ENCODE peak calls at places on chromosomes 12 and 14, in seven cellular contexts. One of them, this sample, is unnamed.

GRCh38 chr12:70451528-70451927 is 85.4 kb downstream of the KCNMB4 start:
- DNase-seq in type B pancreatic cell: no peak
- DNase-seq in sciatic nerve: no peak
- DNase-seq in HuH-7.5: no peak
- DNase-seq in activated CD8-positive, alpha-beta T cell treated with anti-CD3 and anti-CD28 coated beads, Interleukin-2, amount 10 ng/mL, durations not matched to agents 7 days and 5 days: no peak
- DNase-seq in NB4: no peak
- DNase-seq in M059J: no peak
- DNase-seq in this sample: no peak

GRCh38 chr12:30996255-30996654 is 69.7 kb downstream of the TSPAN11 start:
- DNase-seq in type B pancreatic cell: no peak
- DNase-seq in sciatic nerve: no peak
- DNase-seq in HuH-7.5: no peak
- DNase-seq in activated CD8-positive, alpha-beta T cell treated with anti-CD3 and anti-CD28 coated beads, Interleukin-2, amount 10 ng/mL, durations not matched to agents 7 days and 5 days: no peak
- DNase-seq in NB4: no peak
- DNase-seq in M059J: peak; percentile 78
- DNase-seq in this sample: no peak

GRCh38 chr14:74571441-74571841 is 40.6 kb downstream of the LTBP2 start:
- DNase-seq in type B pancreatic cell: no peak
- DNase-seq in sciatic nerve: no peak
- DNase-seq in HuH-7.5: no peak
- DNase-seq in activated CD8-positive, alpha-beta T cell treated with anti-CD3 and anti-CD28 coated beads, Interleukin-2, amount 10 ng/mL, durations not matched to agents 7 days and 5 days: no peak
- DNase-seq in NB4: no peak
- DNase-seq in M059J: peak; percentile 36
- DNase-seq in this sample: no peak

GRCh38 chr12:6779667-6780459 is 7.5 kb downstream of the LAG3 start:
- DNase-seq in type B pancreatic cell: no peak
- DNase-seq in sciatic nerve: no peak
- DNase-seq in HuH-7.5: peak; percentile 23
- DNase-seq in activated CD8-positive, alpha-beta T cell treated with anti-CD3 and anti-CD28 coated beads, Interleukin-2, amount 10 ng/mL, durations not matched to agents 7 days and 5 days: no peak
- DNase-seq in NB4: no peak
- DNase-seq in M059J: no peak
- DNase-seq in this sample: no peak

GRCh38 chr12:53617700-53618099 is 8.5 kb downstream of the ATF7 start:
- DNase-seq in type B pancreatic cell: no peak
- DNase-seq in sciatic nerve: no peak
- DNase-seq in HuH-7.5: no peak
- DNase-seq in activated CD8-positive, alpha-beta T cell treated with anti-CD3 and anti-CD28 coated beads, Interleukin-2, amount 10 ng/mL, durations not matched to agents 7 days and 5 days: no peak
- DNase-seq in NB4: no peak
- DNase-seq in M059J: no peak
- DNase-seq in this sample: no peak

GRCh38 chr14:90697577-90698206 is 118.5 kb downstream of the TTC7B start:
- DNase-seq in type B pancreatic cell: peak; percentile 79
- DNase-seq in sciatic nerve: peak; percentile 92
- DNase-seq in HuH-7.5: peak; percentile 46
- DNase-seq in activated CD8-positive, alpha-beta T cell treated with anti-CD3 and anti-CD28 coated beads, Interleukin-2, amount 10 ng/mL, durations not matched to agents 7 days and 5 days: peak; percentile 82
- DNase-seq in NB4: peak; percentile 83
- DNase-seq in M059J: peak; percentile 64
- DNase-seq in this sample: peak; percentile 59

GRCh38 chr12:113302925-113303640 is 31.8 kb downstream of the SLC8B1 start:
- DNase-seq in type B pancreatic cell: no peak
- DNase-seq in sciatic nerve: no peak
- DNase-seq in HuH-7.5: no peak
- DNase-seq in activated CD8-positive, alpha-beta T cell treated with anti-CD3 and anti-CD28 coated beads, Interleukin-2, amount 10 ng/mL, durations not matched to agents 7 days and 5 days: peak; percentile 54
- DNase-seq in NB4: peak; percentile 79
- DNase-seq in M059J: no peak
- DNase-seq in this sample: peak; percentile 59

GRCh38 chr14:102473559-102473958 is 36.0 kb downstream of the ANKRD9 start:
- DNase-seq in type B pancreatic cell: no peak
- DNase-seq in sciatic nerve: no peak
- DNase-seq in HuH-7.5: no peak
- DNase-seq in activated CD8-positive, alpha-beta T cell treated with anti-CD3 and anti-CD28 coated beads, Interleukin-2, amount 10 ng/mL, durations not matched to agents 7 days and 5 days: no peak
- DNase-seq in NB4: no peak
- DNase-seq in M059J: no peak
- DNase-seq in this sample: no peak

GRCh38 chr12:29608581-29608980 is 111.1 kb upstream of the OVCH1 start:
- DNase-seq in type B pancreatic cell: no peak
- DNase-seq in sciatic nerve: no peak
- DNase-seq in HuH-7.5: no peak
- DNase-seq in activated CD8-positive, alpha-beta T cell treated with anti-CD3 and anti-CD28 coated beads, Interleukin-2, amount 10 ng/mL, durations not matched to agents 7 days and 5 days: no peak
- DNase-seq in NB4: no peak
- DNase-seq in M059J: no peak
- DNase-seq in this sample: no peak

GRCh38 chr12:1544991-1545700 is 49.2 kb downstream of the FBXL14 start:
- DNase-seq in type B pancreatic cell: no peak
- DNase-seq in sciatic nerve: no peak
- DNase-seq in HuH-7.5: peak; percentile 29
- DNase-seq in activated CD8-positive, alpha-beta T cell treated with anti-CD3 and anti-CD28 coated beads, Interleukin-2, amount 10 ng/mL, durations not matched to agents 7 days and 5 days: no peak
- DNase-seq in NB4: peak; percentile 60
- DNase-seq in M059J: peak; percentile 42
- DNase-seq in this sample: no peak

GRCh38 chr14:90828642-90829487 is 12.6 kb upstream of the TTC7B start:
- DNase-seq in type B pancreatic cell: no peak
- DNase-seq in sciatic nerve: no peak
- DNase-seq in HuH-7.5: no peak
- DNase-seq in activated CD8-positive, alpha-beta T cell treated with anti-CD3 and anti-CD28 coated beads, Interleukin-2, amount 10 ng/mL, durations not matched to agents 7 days and 5 days: peak; percentile 55
- DNase-seq in NB4: peak; percentile 61
- DNase-seq in M059J: no peak
- DNase-seq in this sample: no peak

GRCh38 chr12:107843351-107844311 is 69.1 kb downstream of the ASCL4 start:
- DNase-seq in type B pancreatic cell: no peak
- DNase-seq in sciatic nerve: no peak
- DNase-seq in HuH-7.5: no peak
- DNase-seq in activated CD8-positive, alpha-beta T cell treated with anti-CD3 and anti-CD28 coated beads, Interleukin-2, amount 10 ng/mL, durations not matched to agents 7 days and 5 days: no peak
- DNase-seq in NB4: no peak
- DNase-seq in M059J: no peak
- DNase-seq in this sample: peak; percentile 10

GRCh38 chr14:76775695-76776305 is 14.5 kb downstream of the VASH1 start:
- DNase-seq in type B pancreatic cell: no peak
- DNase-seq in sciatic nerve: peak; percentile 55
- DNase-seq in HuH-7.5: no peak
- DNase-seq in activated CD8-positive, alpha-beta T cell treated with anti-CD3 and anti-CD28 coated beads, Interleukin-2, amount 10 ng/mL, durations not matched to agents 7 days and 5 days: no peak
- DNase-seq in NB4: no peak
- DNase-seq in M059J: no peak
- DNase-seq in this sample: no peak

GRCh38 chr14:47194051-47194450 is 481.4 kb downstream of the MDGA2 start:
- DNase-seq in type B pancreatic cell: no peak
- DNase-seq in sciatic nerve: no peak
- DNase-seq in HuH-7.5: no peak
- DNase-seq in activated CD8-positive, alpha-beta T cell treated with anti-CD3 and anti-CD28 coated beads, Interleukin-2, amount 10 ng/mL, durations not matched to agents 7 days and 5 days: no peak
- DNase-seq in NB4: no peak
- DNase-seq in M059J: no peak
- DNase-seq in this sample: no peak

GRCh38 chr14:68894802-68895201 is 84.3 kb downstream of the ACTN1 start:
- DNase-seq in type B pancreatic cell: no peak
- DNase-seq in sciatic nerve: no peak
- DNase-seq in HuH-7.5: no peak
- DNase-seq in activated CD8-positive, alpha-beta T cell treated with anti-CD3 and anti-CD28 coated beads, Interleukin-2, amount 10 ng/mL, durations not matched to agents 7 days and 5 days: no peak
- DNase-seq in NB4: no peak
- DNase-seq in M059J: peak; percentile 31
- DNase-seq in this sample: no peak

GRCh38 chr14:67457782-67458181 is 30.7 kb downstream of the TMEM229B start:
- DNase-seq in type B pancreatic cell: no peak
- DNase-seq in sciatic nerve: no peak
- DNase-seq in HuH-7.5: no peak
- DNase-seq in activated CD8-positive, alpha-beta T cell treated with anti-CD3 and anti-CD28 coated beads, Interleukin-2, amount 10 ng/mL, durations not matched to agents 7 days and 5 days: no peak
- DNase-seq in NB4: no peak
- DNase-seq in M059J: peak; percentile 54
- DNase-seq in this sample: no peak

GRCh38 chr14:23409475-23409874 is 1.4 kb upstream of the MYH6 start:
- DNase-seq in type B pancreatic cell: no peak
- DNase-seq in sciatic nerve: no peak
- DNase-seq in HuH-7.5: no peak
- DNase-seq in activated CD8-positive, alpha-beta T cell treated with anti-CD3 and anti-CD28 coated beads, Interleukin-2, amount 10 ng/mL, durations not matched to agents 7 days and 5 days: no peak
- DNase-seq in NB4: no peak
- DNase-seq in M059J: no peak
- DNase-seq in this sample: no peak

GRCh38 chr12:115763376-115763775 is 514.1 kb downstream of the MED13L start:
- DNase-seq in type B pancreatic cell: no peak
- DNase-seq in sciatic nerve: no peak
- DNase-seq in HuH-7.5: no peak
- DNase-seq in activated CD8-positive, alpha-beta T cell treated with anti-CD3 and anti-CD28 coated beads, Interleukin-2, amount 10 ng/mL, durations not matched to agents 7 days and 5 days: no peak
- DNase-seq in NB4: no peak
- DNase-seq in M059J: peak; percentile 32
- DNase-seq in this sample: no peak

GRCh38 chr12:94247256-94247655 is 98.9 kb downstream of the PLXNC1 start:
- DNase-seq in type B pancreatic cell: no peak
- DNase-seq in sciatic nerve: no peak
- DNase-seq in HuH-7.5: no peak
- DNase-seq in activated CD8-positive, alpha-beta T cell treated with anti-CD3 and anti-CD28 coated beads, Interleukin-2, amount 10 ng/mL, durations not matched to agents 7 days and 5 days: no peak
- DNase-seq in NB4: peak; percentile 76
- DNase-seq in M059J: no peak
- DNase-seq in this sample: no peak

GRCh38 chr14:97401714-97402113 is 604.5 kb downstream of the VRK1 start:
- DNase-seq in type B pancreatic cell: no peak
- DNase-seq in sciatic nerve: no peak
- DNase-seq in HuH-7.5: no peak
- DNase-seq in activated CD8-positive, alpha-beta T cell treated with anti-CD3 and anti-CD28 coated beads, Interleukin-2, amount 10 ng/mL, durations not matched to agents 7 days and 5 days: no peak
- DNase-seq in NB4: no peak
- DNase-seq in M059J: no peak
- DNase-seq in this sample: no peak

GRCh38 chr14:93648440-93649168 is 139.7 kb downstream of the PRIMA1 start:
- DNase-seq in type B pancreatic cell: no peak
- DNase-seq in sciatic nerve: no peak
- DNase-seq in HuH-7.5: peak; percentile 21
- DNase-seq in activated CD8-positive, alpha-beta T cell treated with anti-CD3 and anti-CD28 coated beads, Interleukin-2, amount 10 ng/mL, durations not matched to agents 7 days and 5 days: peak; percentile 22
- DNase-seq in NB4: peak; percentile 40
- DNase-seq in M059J: peak; percentile 2
- DNase-seq in this sample: no peak

GRCh38 chr14:50741571-50741970 is 73.5 kb upstream of the SAV1 start:
- DNase-seq in type B pancreatic cell: no peak
- DNase-seq in sciatic nerve: no peak
- DNase-seq in HuH-7.5: no peak
- DNase-seq in activated CD8-positive, alpha-beta T cell treated with anti-CD3 and anti-CD28 coated beads, Interleukin-2, amount 10 ng/mL, durations not matched to agents 7 days and 5 days: no peak
- DNase-seq in NB4: no peak
- DNase-seq in M059J: peak; percentile 78
- DNase-seq in this sample: no peak

GRCh38 chr14:55133416-55133815 is 4.4 kb downstream of the LGALS3 start:
- DNase-seq in type B pancreatic cell: no peak
- DNase-seq in sciatic nerve: no peak
- DNase-seq in HuH-7.5: no peak
- DNase-seq in activated CD8-positive, alpha-beta T cell treated with anti-CD3 and anti-CD28 coated beads, Interleukin-2, amount 10 ng/mL, durations not matched to agents 7 days and 5 days: no peak
- DNase-seq in NB4: peak; percentile 41
- DNase-seq in M059J: peak; percentile 66
- DNase-seq in this sample: no peak

GRCh38 chr12:81815611-81816010 is 56.5 kb upstream of the PPFIA2 start:
- DNase-seq in type B pancreatic cell: no peak
- DNase-seq in sciatic nerve: no peak
- DNase-seq in HuH-7.5: no peak
- DNase-seq in activated CD8-positive, alpha-beta T cell treated with anti-CD3 and anti-CD28 coated beads, Interleukin-2, amount 10 ng/mL, durations not matched to agents 7 days and 5 days: no peak
- DNase-seq in NB4: no peak
- DNase-seq in M059J: peak; percentile 24
- DNase-seq in this sample: no peak

GRCh38 chr12:106296179-106296877 is 6.2 kb upstream of the TCP11L2 start:
- DNase-seq in type B pancreatic cell: no peak
- DNase-seq in sciatic nerve: no peak
- DNase-seq in HuH-7.5: no peak
- DNase-seq in activated CD8-positive, alpha-beta T cell treated with anti-CD3 and anti-CD28 coated beads, Interleukin-2, amount 10 ng/mL, durations not matched to agents 7 days and 5 days: no peak
- DNase-seq in NB4: no peak
- DNase-seq in M059J: peak; percentile 95
- DNase-seq in this sample: no peak

GRCh38 chr14:102095231-102095870 is 8.5 kb upstream of the HSP90AA1 start:
- DNase-seq in type B pancreatic cell: no peak
- DNase-seq in sciatic nerve: no peak
- DNase-seq in HuH-7.5: no peak
- DNase-seq in activated CD8-positive, alpha-beta T cell treated with anti-CD3 and anti-CD28 coated beads, Interleukin-2, amount 10 ng/mL, durations not matched to agents 7 days and 5 days: no peak
- DNase-seq in NB4: peak; percentile 37
- DNase-seq in M059J: peak; percentile 54
- DNase-seq in this sample: no peak